ENCODE peak calls at places on chromosomes 12 and 14, in ten cellular contexts. Y is left cardiac atrium, M is uterus, A is GM13977, N is T-cell, E is pons, P is RPMI8226, F is foreskin fibroblast, S is AG08395, J is A172. K is an unnamed sample.

GRCh38 chr14:58796201-58796600 is 158.4 kb downstream of the DACT1 start:
- DNase-seq in A (no peak), F (no peak), S (no peak), E (no peak), P (no peak), Y (no peak), M (no peak), N (no peak), J (no peak), K (no peak)

GRCh38 chr12:48986720-48987291 is 8.7 kb downstream of the WNT1 start:
- DNase-seq in F (no peak), Y (no peak), N (no peak), J (no peak), E (no peak), M (no peak), P (no peak), A (no peak), S (no peak), K (no peak)

GRCh38 chr12:128021561-128021960 is 245.4 kb upstream of the TMEM132C start:
- DNase-seq in F (no peak), M (no peak), E (no peak), N (no peak), J (no peak), A (no peak), P (no peak), S (no peak), Y (no peak), K (no peak)

GRCh38 chr14:37901978-37902377 is 305.7 kb upstream of the SSTR1 start:
- DNase-seq in S (peak), P (no peak), A (no peak), Y (peak), N (no peak), E (no peak), F (peak), J (peak), M (no peak), K (no peak)

GRCh38 chr12:32107376-32108267 is 975 bp downstream of the BICD1 start:
- DNase-seq in E (peak), S (peak), N (no peak), J (peak), M (peak), P (peak), F (peak), A (peak), Y (no peak), K (peak)

GRCh38 chr14:37565550-37565949 is 29.5 kb downstream of the FOXA1 start:
- DNase-seq in M (no peak), F (no peak), N (no peak), J (no peak), S (no peak), A (no peak), E (no peak), P (no peak), Y (no peak), K (no peak)

GRCh38 chr12:122558721-122559641 is 31.9 kb downstream of the KNTC1 start:
- DNase-seq in E (no peak), A (peak), P (no peak), J (no peak), N (no peak), M (no peak), Y (no peak), S (no peak), F (no peak), K (no peak)

GRCh38 chr12:117472983-117473382 is 111.6 kb upstream of the NOS1 start:
- DNase-seq in N (no peak), P (no peak), S (no peak), M (no peak), E (no peak), A (no peak), J (no peak), Y (no peak), F (no peak), K (no peak)

GRCh38 chr12:114384746-114385145 is 21.2 kb downstream of the TBX5 start:
- DNase-seq in E (no peak), F (no peak), P (no peak), J (no peak), S (peak), M (no peak), N (no peak), Y (no peak), A (no peak), K (no peak)

GRCh38 chr14:96588410-96589249 is 86.4 kb downstream of the PAPOLA start:
- DNase-seq in F (no peak), S (no peak), Y (no peak), A (no peak), P (no peak), M (no peak), E (no peak), J (no peak), N (no peak), K (no peak)

GRCh38 chr12:50252977-50253376 is 30.3 kb downstream of the LIMA1 start:
- DNase-seq in A (no peak), Y (no peak), J (no peak), M (no peak), E (no peak), S (no peak), F (no peak), N (no peak), P (no peak), K (no peak)

GRCh38 chr12:54412786-54413185 is 6.3 kb downstream of the ITGA5 start:
- DNase-seq in M (no peak), J (no peak), A (no peak), E (no peak), N (no peak), Y (no peak), P (no peak), S (no peak), F (no peak), K (no peak)

GRCh38 chr12:95201056-95201670 is 16.1 kb downstream of the FGD6 start:
- DNase-seq in Y (no peak), S (no peak), J (peak), A (no peak), E (no peak), P (no peak), M (no peak), F (no peak), N (no peak), K (no peak)

GRCh38 chr14:61385002-61385685 is 63.8 kb downstream of the PRKCH start:
- DNase-seq in S (no peak), E (no peak), F (no peak), N (peak), Y (no peak), P (no peak), A (no peak), J (no peak), M (no peak), K (no peak)

GRCh38 chr14:20855652-20856291 is 35.4 kb upstream of the RNASE3 start:
- DNase-seq in F (peak), N (peak), S (peak), M (peak), J (peak), P (peak), E (peak), A (peak), Y (peak), K (peak)

GRCh38 chr12:20601668-20602280 is 93.4 kb upstream of the SLCO1C1 start:
- DNase-seq in F (peak), Y (no peak), J (peak), E (peak), N (no peak), P (peak), A (peak), M (no peak), S (peak), K (peak)

GRCh38 chr12:131066207-131066885 is 112.6 kb downstream of the ADGRD1 start:
- DNase-seq in E (no peak), N (no peak), P (no peak), A (no peak), Y (no peak), J (no peak), S (no peak), M (peak), F (no peak), K (no peak)